ENCODE peak calls at places on chromosomes 13 and 19, in six cellular contexts. D is HepG2, O is H1, Q is GM12878, X is K562, L is SK-N-SH. H is an unnamed sample.

GRCh38 chr13:26529441-26529840 is 28.0 kb upstream of the WASF3 start:
- DNase-seq in D (peak; percentile 15), O (peak; percentile 84), Q (no peak), X (peak; percentile 13), L (no peak), H (no peak)

GRCh38 chr13:41693434-41693833 is 236.1 kb downstream of the RGCC start:
- DNase-seq in D (no peak), O (no peak), Q (no peak), X (no peak), L (no peak), H (no peak)

GRCh38 chr19:1173160-1173844 is 766 bp downstream of the SBNO2 start:
- DNase-seq in D (no peak), O (no peak), Q (no peak), X (peak; percentile 47), L (peak; percentile 67), H (peak; percentile 71)

GRCh38 chr13:23469901-23470525 is 36.5 kb upstream of the SACS start:
- DNase-seq in D (no peak), O (no peak), Q (no peak), X (no peak), L (no peak), H (no peak)

GRCh38 chr13:27007166-27007565 is 164.4 kb downstream of the USP12 start:
- DNase-seq in D (no peak), O (no peak), Q (no peak), X (no peak), L (no peak), H (no peak)

GRCh38 chr19:49272204-49272603 is 52.8 kb downstream of the SLC6A16 start:
- DNase-seq in D (no peak), O (no peak), Q (no peak), X (no peak), L (no peak), H (no peak)

GRCh38 chr13:98778749-98779148 is 26.3 kb upstream of the SLC15A1 start:
- DNase-seq in D (no peak), O (no peak), Q (no peak), X (no peak), L (no peak), H (no peak)

GRCh38 chr19:30665449-30665848 is 293.3 kb downstream of the ZNF536 start:
- DNase-seq in D (no peak), O (no peak), Q (no peak), X (no peak), L (no peak), H (no peak)

GRCh38 chr13:21060827-21061076 is 634 bp downstream of the LATS2 start:
- DNase-seq in D (no peak), O (no peak), Q (no peak), X (no peak), L (peak; percentile 44), H (no peak)

GRCh38 chr19:48663667-48664066 is 9.2 kb downstream of the NTN5 start:
- DNase-seq in D (no peak), O (no peak), Q (no peak), X (no peak), L (no peak), H (no peak)

GRCh38 chr13:51945149-51945548 is 66.1 kb downstream of the ATP7B start:
- DNase-seq in D (no peak), O (no peak), Q (no peak), X (no peak), L (no peak), H (no peak)

GRCh38 chr13:84400711-84401110 is 518.4 kb upstream of the SLITRK1 start:
- DNase-seq in D (no peak), O (no peak), Q (no peak), X (no peak), L (no peak), H (no peak)

GRCh38 chr13:33274264-33274663 is 11.3 kb downstream of the STARD13 start:
- DNase-seq in D (no peak), O (no peak), Q (no peak), X (no peak), L (no peak), H (no peak)

GRCh38 chr13:31050486-31051400 is 111.0 kb downstream of the HSPH1 start:
- DNase-seq in D (no peak), O (no peak), Q (no peak), X (peak; percentile 29), L (peak; percentile 38), H (no peak)

DNA sequence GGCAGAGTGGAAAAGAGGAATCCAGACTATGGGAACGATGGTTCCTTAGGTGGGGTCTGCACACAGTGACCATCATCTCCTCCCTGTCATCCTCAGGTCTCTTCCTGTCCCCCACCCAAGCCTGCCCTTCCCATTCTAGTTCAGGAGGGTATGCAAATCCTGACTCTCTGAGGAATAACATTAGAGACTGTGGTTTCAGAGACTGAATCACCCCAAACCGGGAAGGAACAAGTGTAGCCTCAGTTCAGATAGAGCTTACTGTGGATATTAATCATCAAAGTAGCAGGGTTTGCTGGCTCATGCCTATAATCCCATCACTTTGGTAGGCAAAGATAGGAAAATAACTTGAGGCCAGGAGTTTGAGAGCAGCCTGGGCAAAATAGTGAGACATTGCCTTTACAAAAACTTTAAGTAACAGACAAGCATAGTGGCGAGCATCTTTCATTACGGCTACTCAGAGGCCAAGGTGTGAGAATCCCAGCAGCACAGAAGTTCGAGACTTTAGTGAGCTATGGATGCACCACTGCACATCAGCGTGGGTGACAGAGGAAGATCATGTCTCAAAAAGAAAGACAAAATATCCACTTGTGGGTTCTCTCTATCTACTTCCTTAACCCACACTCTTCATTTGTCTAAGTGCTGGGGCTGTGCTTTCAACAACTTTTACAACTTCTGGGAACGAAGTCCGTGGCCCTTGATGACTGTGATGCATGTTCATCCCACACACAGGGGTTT is 19.3 kb upstream of the LGALS13 start:
- DNase-seq in D (no peak), O (no peak), Q (peak; percentile 12), X (no peak), L (no peak), H (no peak)
- TF ChIP-seq GABPA in D (no peak), O (no peak), Q (no peak), X (no peak), L (no peak), H (no peak)

GRCh38 chr13:109794095-109794494 is 7.7 kb upstream of the IRS2 start:
- DNase-seq in D (no peak), O (no peak), Q (no peak), X (no peak), L (no peak), H (no peak)
- TF ChIP-seq GABPA in D (no peak), O (no peak), Q (no peak), X (no peak), L (no peak), H (no peak)

DNA sequence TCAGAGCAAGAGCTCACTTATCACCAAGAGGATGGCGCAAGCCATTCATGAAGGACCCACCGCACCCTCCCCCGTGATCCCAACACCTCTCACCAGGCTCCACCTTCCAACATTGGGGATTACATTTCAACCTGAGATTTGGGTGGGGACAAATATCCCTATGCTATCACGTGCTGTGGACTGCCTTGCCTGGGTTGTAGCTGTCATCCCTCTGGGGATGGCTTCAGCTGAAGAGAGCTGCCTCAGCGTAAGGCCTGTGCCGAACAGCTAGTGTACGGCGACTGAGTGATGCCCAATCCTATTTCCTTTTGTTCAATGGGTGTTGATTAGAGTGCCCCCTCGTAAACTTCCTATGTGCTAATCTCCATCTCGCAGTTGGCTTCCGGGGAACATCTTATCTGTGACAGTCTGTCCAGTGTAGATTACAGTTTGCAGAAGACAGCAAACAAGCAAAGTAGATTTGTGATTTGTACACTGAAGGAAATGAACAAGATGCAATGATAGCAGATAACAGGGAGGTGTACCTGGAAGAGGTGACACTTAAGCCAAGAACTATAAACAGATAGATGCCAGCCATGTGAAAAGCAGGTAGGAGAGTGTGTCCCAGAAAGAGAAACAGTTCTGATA is 11.8 kb upstream of the RCBTB1 start:
- DNase-seq in D (no peak), O (no peak), Q (no peak), X (no peak), L (no peak), H (no peak)
- TF ChIP-seq GABPA in D (no peak), O (no peak), Q (no peak), X (no peak), L (no peak), H (no peak)

GRCh38 chr19:17601683-17602082 is 46.2 kb downstream of the COLGALT1 start:
- DNase-seq in D (no peak), O (no peak), Q (no peak), X (no peak), L (no peak), H (no peak)
- TF ChIP-seq GABPA in D (no peak), O (no peak), Q (no peak), X (no peak), L (no peak), H (no peak)

DNA sequence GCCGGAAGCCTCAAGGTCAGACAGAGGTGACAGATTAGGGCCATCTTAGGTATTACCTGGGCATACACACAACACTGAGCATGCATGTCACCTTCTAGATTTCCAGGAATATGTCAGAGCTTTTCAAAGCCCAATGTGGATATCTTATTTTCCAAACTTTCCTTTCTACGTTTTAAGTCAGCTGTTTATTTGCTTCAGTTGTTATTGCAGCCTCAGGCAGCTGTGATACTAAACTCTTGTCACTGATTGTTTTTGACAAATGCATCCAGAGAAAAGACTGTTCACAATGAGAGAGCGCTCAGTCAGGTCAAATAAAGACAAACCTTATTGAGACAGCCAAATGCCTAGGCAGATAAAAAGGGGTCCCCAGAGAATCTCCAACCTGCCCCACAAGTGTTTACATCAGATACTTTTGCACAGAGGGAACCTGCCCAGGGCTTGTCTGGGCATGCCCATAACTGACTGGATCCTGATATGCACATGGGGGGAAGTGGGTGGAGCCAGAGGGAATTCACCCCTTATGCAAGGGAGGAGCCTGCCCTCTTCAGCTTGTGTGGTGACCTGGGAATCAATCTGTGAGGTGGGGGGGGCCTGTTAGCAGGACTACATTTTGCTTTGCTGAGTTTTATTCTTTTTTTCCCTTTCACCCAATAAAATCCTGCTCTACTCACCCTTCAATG is 28.5 kb downstream of the MED4 start:
- DNase-seq in D (peak; percentile 47), O (no peak), Q (peak; percentile 42), X (no peak), L (no peak), H (no peak)
- TF ChIP-seq GABPA in D (no peak), O (no peak), Q (no peak), X (no peak), L (no peak), H (no peak)

GRCh38 chr13:100158569-100158968 is 69.7 kb downstream of the PCCA start:
- DNase-seq in D (no peak), O (no peak), Q (no peak), X (no peak), L (no peak), H (no peak)

GRCh38 chr13:100159584-100159983 is 70.7 kb downstream of the PCCA start:
- DNase-seq in D (no peak), O (no peak), Q (no peak), X (no peak), L (no peak), H (no peak)

GRCh38 chr13:100154835-100155463 is 66.1 kb downstream of the PCCA start:
- DNase-seq in D (no peak), O (no peak), Q (no peak), X (no peak), L (no peak), H (no peak)

GRCh38 chr13:100156786-100157185 is 67.9 kb downstream of the PCCA start:
- DNase-seq in D (no peak), O (no peak), Q (no peak), X (no peak), L (no peak), H (no peak)
- TF ChIP-seq GABPA in D (no peak), O (no peak), Q (no peak), X (no peak), L (no peak), H (no peak)